ENCODE peak calls at places on chromosomes 13 and 19, in eight cellular contexts. One of them, this sample, is unnamed.

GRCh38 chr13:27403727-27404385 is 20.6 kb upstream of the GTF3A start:
- DNase-seq in breast epithelium: no peak
- DNase-seq in stimulated activated CD4-positive, alpha-beta T cell treated with anti-CD3 and anti-CD28 coated beads, Interleukin-12 subunit alpha, Interleukin-12 subunit beta, amount 100 ng/mL, for 48 hours: no peak
- DNase-seq in GM12892: no peak
- DNase-seq in adipocyte: no peak
- DNase-seq in GDM1: no peak
- DNase-seq in stimulated activated CD8-positive, alpha-beta memory T cell treated with anti-CD3 and anti-CD28 coated beads, Interleukin-15, amount 100 ng/mL, for 4 hours: no peak
- DNase-seq in T-helper 2 cell: no peak
- DNase-seq in this sample: no peak

GRCh38 chr13:44078806-44079378 is 199.2 kb downstream of the LACC1 start:
- DNase-seq in breast epithelium: no peak
- DNase-seq in stimulated activated CD4-positive, alpha-beta T cell treated with anti-CD3 and anti-CD28 coated beads, Interleukin-12 subunit alpha, Interleukin-12 subunit beta, amount 100 ng/mL, for 48 hours: no peak
- DNase-seq in GM12892: no peak
- DNase-seq in adipocyte: no peak
- DNase-seq in GDM1: no peak
- DNase-seq in stimulated activated CD8-positive, alpha-beta memory T cell treated with anti-CD3 and anti-CD28 coated beads, Interleukin-15, amount 100 ng/mL, for 4 hours: no peak
- DNase-seq in T-helper 2 cell: no peak
- DNase-seq in this sample: no peak

GRCh38 chr13:25581351-25581750 is 209.6 kb downstream of the ATP8A2 start:
- DNase-seq in breast epithelium: no peak
- DNase-seq in stimulated activated CD4-positive, alpha-beta T cell treated with anti-CD3 and anti-CD28 coated beads, Interleukin-12 subunit alpha, Interleukin-12 subunit beta, amount 100 ng/mL, for 48 hours: no peak
- DNase-seq in GM12892: no peak
- DNase-seq in adipocyte: no peak
- DNase-seq in GDM1: no peak
- DNase-seq in stimulated activated CD8-positive, alpha-beta memory T cell treated with anti-CD3 and anti-CD28 coated beads, Interleukin-15, amount 100 ng/mL, for 4 hours: no peak
- DNase-seq in T-helper 2 cell: no peak
- DNase-seq in this sample: no peak

GRCh38 chr13:42728507-42729180 is 52.7 kb upstream of the FAM216B start:
- DNase-seq in breast epithelium: no peak
- DNase-seq in stimulated activated CD4-positive, alpha-beta T cell treated with anti-CD3 and anti-CD28 coated beads, Interleukin-12 subunit alpha, Interleukin-12 subunit beta, amount 100 ng/mL, for 48 hours: no peak
- DNase-seq in GM12892: no peak
- DNase-seq in adipocyte: peak
- DNase-seq in GDM1: no peak
- DNase-seq in stimulated activated CD8-positive, alpha-beta memory T cell treated with anti-CD3 and anti-CD28 coated beads, Interleukin-15, amount 100 ng/mL, for 4 hours: no peak
- DNase-seq in T-helper 2 cell: no peak
- DNase-seq in this sample: no peak

GRCh38 chr13:25776722-25777121 is 275.1 kb downstream of the SHISA2 start:
- DNase-seq in breast epithelium: no peak
- DNase-seq in stimulated activated CD4-positive, alpha-beta T cell treated with anti-CD3 and anti-CD28 coated beads, Interleukin-12 subunit alpha, Interleukin-12 subunit beta, amount 100 ng/mL, for 48 hours: no peak
- DNase-seq in GM12892: no peak
- DNase-seq in adipocyte: no peak
- DNase-seq in GDM1: no peak
- DNase-seq in stimulated activated CD8-positive, alpha-beta memory T cell treated with anti-CD3 and anti-CD28 coated beads, Interleukin-15, amount 100 ng/mL, for 4 hours: no peak
- DNase-seq in T-helper 2 cell: no peak
- DNase-seq in this sample: no peak

GRCh38 chr19:43469160-43469480 is 3.7 kb upstream of the LYPD3 start:
- DNase-seq in breast epithelium: no peak
- DNase-seq in stimulated activated CD4-positive, alpha-beta T cell treated with anti-CD3 and anti-CD28 coated beads, Interleukin-12 subunit alpha, Interleukin-12 subunit beta, amount 100 ng/mL, for 48 hours: no peak
- DNase-seq in GM12892: no peak
- DNase-seq in adipocyte: no peak
- DNase-seq in GDM1: no peak
- DNase-seq in stimulated activated CD8-positive, alpha-beta memory T cell treated with anti-CD3 and anti-CD28 coated beads, Interleukin-15, amount 100 ng/mL, for 4 hours: no peak
- DNase-seq in T-helper 2 cell: no peak
- DNase-seq in this sample: no peak

GRCh38 chr19:645912-646797 is 6.5 kb downstream of the FGF22 start:
- DNase-seq in breast epithelium: no peak
- DNase-seq in stimulated activated CD4-positive, alpha-beta T cell treated with anti-CD3 and anti-CD28 coated beads, Interleukin-12 subunit alpha, Interleukin-12 subunit beta, amount 100 ng/mL, for 48 hours: no peak
- DNase-seq in GM12892: no peak
- DNase-seq in adipocyte: no peak
- DNase-seq in GDM1: no peak
- DNase-seq in stimulated activated CD8-positive, alpha-beta memory T cell treated with anti-CD3 and anti-CD28 coated beads, Interleukin-15, amount 100 ng/mL, for 4 hours: no peak
- DNase-seq in T-helper 2 cell: no peak
- DNase-seq in this sample: no peak

GRCh38 chr19:17243854-17244617 is 1.7 kb downstream of the NR2F6 start:
- DNase-seq in breast epithelium: no peak
- DNase-seq in stimulated activated CD4-positive, alpha-beta T cell treated with anti-CD3 and anti-CD28 coated beads, Interleukin-12 subunit alpha, Interleukin-12 subunit beta, amount 100 ng/mL, for 48 hours: no peak
- DNase-seq in GM12892: no peak
- DNase-seq in adipocyte: peak
- DNase-seq in GDM1: no peak
- DNase-seq in stimulated activated CD8-positive, alpha-beta memory T cell treated with anti-CD3 and anti-CD28 coated beads, Interleukin-15, amount 100 ng/mL, for 4 hours: no peak
- DNase-seq in T-helper 2 cell: no peak
- DNase-seq in this sample: no peak

GRCh38 chr13:91774397-91774796 is 376.0 kb downstream of the GPC5 start:
- DNase-seq in breast epithelium: no peak
- DNase-seq in stimulated activated CD4-positive, alpha-beta T cell treated with anti-CD3 and anti-CD28 coated beads, Interleukin-12 subunit alpha, Interleukin-12 subunit beta, amount 100 ng/mL, for 48 hours: no peak
- DNase-seq in GM12892: no peak
- DNase-seq in adipocyte: no peak
- DNase-seq in GDM1: no peak
- DNase-seq in stimulated activated CD8-positive, alpha-beta memory T cell treated with anti-CD3 and anti-CD28 coated beads, Interleukin-15, amount 100 ng/mL, for 4 hours: no peak
- DNase-seq in T-helper 2 cell: no peak
- DNase-seq in this sample: no peak

GRCh38 chr13:24630851-24631341 is 49.3 kb upstream of the ATP12A start:
- DNase-seq in breast epithelium: no peak
- DNase-seq in stimulated activated CD4-positive, alpha-beta T cell treated with anti-CD3 and anti-CD28 coated beads, Interleukin-12 subunit alpha, Interleukin-12 subunit beta, amount 100 ng/mL, for 48 hours: no peak
- DNase-seq in GM12892: no peak
- DNase-seq in adipocyte: no peak
- DNase-seq in GDM1: no peak
- DNase-seq in stimulated activated CD8-positive, alpha-beta memory T cell treated with anti-CD3 and anti-CD28 coated beads, Interleukin-15, amount 100 ng/mL, for 4 hours: no peak
- DNase-seq in T-helper 2 cell: no peak
- DNase-seq in this sample: no peak

GRCh38 chr13:104625196-104625595 is 1559.0 kb upstream of the SLC10A2 start:
- DNase-seq in breast epithelium: no peak
- DNase-seq in stimulated activated CD4-positive, alpha-beta T cell treated with anti-CD3 and anti-CD28 coated beads, Interleukin-12 subunit alpha, Interleukin-12 subunit beta, amount 100 ng/mL, for 48 hours: no peak
- DNase-seq in GM12892: no peak
- DNase-seq in adipocyte: no peak
- DNase-seq in GDM1: no peak
- DNase-seq in stimulated activated CD8-positive, alpha-beta memory T cell treated with anti-CD3 and anti-CD28 coated beads, Interleukin-15, amount 100 ng/mL, for 4 hours: no peak
- DNase-seq in T-helper 2 cell: no peak
- DNase-seq in this sample: no peak

GRCh38 chr19:1437609-1438008 is 587 bp upstream of the RPS15 start:
- DNase-seq in breast epithelium: no peak
- DNase-seq in stimulated activated CD4-positive, alpha-beta T cell treated with anti-CD3 and anti-CD28 coated beads, Interleukin-12 subunit alpha, Interleukin-12 subunit beta, amount 100 ng/mL, for 48 hours: no peak
- DNase-seq in GM12892: no peak
- DNase-seq in adipocyte: no peak
- DNase-seq in GDM1: no peak
- DNase-seq in stimulated activated CD8-positive, alpha-beta memory T cell treated with anti-CD3 and anti-CD28 coated beads, Interleukin-15, amount 100 ng/mL, for 4 hours: no peak
- DNase-seq in T-helper 2 cell: no peak
- DNase-seq in this sample: no peak

GRCh38 chr19:19943848-19944582 is 43.3 kb downstream of the ZNF93 start:
- DNase-seq in breast epithelium: no peak
- DNase-seq in stimulated activated CD4-positive, alpha-beta T cell treated with anti-CD3 and anti-CD28 coated beads, Interleukin-12 subunit alpha, Interleukin-12 subunit beta, amount 100 ng/mL, for 48 hours: no peak
- DNase-seq in GM12892: no peak
- DNase-seq in adipocyte: no peak
- DNase-seq in GDM1: no peak
- DNase-seq in stimulated activated CD8-positive, alpha-beta memory T cell treated with anti-CD3 and anti-CD28 coated beads, Interleukin-15, amount 100 ng/mL, for 4 hours: no peak
- DNase-seq in T-helper 2 cell: no peak
- DNase-seq in this sample: no peak

GRCh38 chr19:19421326-19421725 is 15.9 kb downstream of the GATAD2A start:
- DNase-seq in breast epithelium: no peak
- DNase-seq in stimulated activated CD4-positive, alpha-beta T cell treated with anti-CD3 and anti-CD28 coated beads, Interleukin-12 subunit alpha, Interleukin-12 subunit beta, amount 100 ng/mL, for 48 hours: no peak
- DNase-seq in GM12892: no peak
- DNase-seq in adipocyte: no peak
- DNase-seq in GDM1: no peak
- DNase-seq in stimulated activated CD8-positive, alpha-beta memory T cell treated with anti-CD3 and anti-CD28 coated beads, Interleukin-15, amount 100 ng/mL, for 4 hours: no peak
- DNase-seq in T-helper 2 cell: no peak
- DNase-seq in this sample: no peak

GRCh38 chr19:2043864-2044708 is 7.0 kb downstream of the MKNK2 start:
- DNase-seq in breast epithelium: no peak
- DNase-seq in stimulated activated CD4-positive, alpha-beta T cell treated with anti-CD3 and anti-CD28 coated beads, Interleukin-12 subunit alpha, Interleukin-12 subunit beta, amount 100 ng/mL, for 48 hours: no peak
- DNase-seq in GM12892: no peak
- DNase-seq in adipocyte: no peak
- DNase-seq in GDM1: no peak
- DNase-seq in stimulated activated CD8-positive, alpha-beta memory T cell treated with anti-CD3 and anti-CD28 coated beads, Interleukin-15, amount 100 ng/mL, for 4 hours: no peak
- DNase-seq in T-helper 2 cell: no peak
- DNase-seq in this sample: no peak

GRCh38 chr13:51317262-51317661 is 22.2 kb upstream of the SERPINE3 start:
- DNase-seq in breast epithelium: no peak
- DNase-seq in stimulated activated CD4-positive, alpha-beta T cell treated with anti-CD3 and anti-CD28 coated beads, Interleukin-12 subunit alpha, Interleukin-12 subunit beta, amount 100 ng/mL, for 48 hours: no peak
- DNase-seq in GM12892: no peak
- DNase-seq in adipocyte: peak
- DNase-seq in GDM1: no peak
- DNase-seq in stimulated activated CD8-positive, alpha-beta memory T cell treated with anti-CD3 and anti-CD28 coated beads, Interleukin-15, amount 100 ng/mL, for 4 hours: no peak
- DNase-seq in T-helper 2 cell: no peak
- DNase-seq in this sample: no peak

GRCh38 chr19:33988601-33989000 is 183.7 kb upstream of the LSM14A start:
- DNase-seq in breast epithelium: no peak
- DNase-seq in stimulated activated CD4-positive, alpha-beta T cell treated with anti-CD3 and anti-CD28 coated beads, Interleukin-12 subunit alpha, Interleukin-12 subunit beta, amount 100 ng/mL, for 48 hours: no peak
- DNase-seq in GM12892: no peak
- DNase-seq in adipocyte: no peak
- DNase-seq in GDM1: no peak
- DNase-seq in stimulated activated CD8-positive, alpha-beta memory T cell treated with anti-CD3 and anti-CD28 coated beads, Interleukin-15, amount 100 ng/mL, for 4 hours: no peak
- DNase-seq in T-helper 2 cell: no peak
- DNase-seq in this sample: no peak

GRCh38 chr19:28785961-28786360 is 427.0 kb downstream of the UQCRFS1 start:
- DNase-seq in breast epithelium: no peak
- DNase-seq in stimulated activated CD4-positive, alpha-beta T cell treated with anti-CD3 and anti-CD28 coated beads, Interleukin-12 subunit alpha, Interleukin-12 subunit beta, amount 100 ng/mL, for 48 hours: no peak
- DNase-seq in GM12892: no peak
- DNase-seq in adipocyte: no peak
- DNase-seq in GDM1: no peak
- DNase-seq in stimulated activated CD8-positive, alpha-beta memory T cell treated with anti-CD3 and anti-CD28 coated beads, Interleukin-15, amount 100 ng/mL, for 4 hours: no peak
- DNase-seq in T-helper 2 cell: no peak
- DNase-seq in this sample: no peak

GRCh38 chr19:54449701-54450069 is 686 bp downstream of the LENG8 start:
- DNase-seq in breast epithelium: no peak
- DNase-seq in stimulated activated CD4-positive, alpha-beta T cell treated with anti-CD3 and anti-CD28 coated beads, Interleukin-12 subunit alpha, Interleukin-12 subunit beta, amount 100 ng/mL, for 48 hours: no peak
- DNase-seq in GM12892: no peak
- DNase-seq in adipocyte: peak
- DNase-seq in GDM1: no peak
- DNase-seq in stimulated activated CD8-positive, alpha-beta memory T cell treated with anti-CD3 and anti-CD28 coated beads, Interleukin-15, amount 100 ng/mL, for 4 hours: no peak
- DNase-seq in T-helper 2 cell: no peak
- DNase-seq in this sample: no peak

GRCh38 chr13:95288899-95289500 is 12.3 kb downstream of the ABCC4 start:
- DNase-seq in breast epithelium: no peak
- DNase-seq in stimulated activated CD4-positive, alpha-beta T cell treated with anti-CD3 and anti-CD28 coated beads, Interleukin-12 subunit alpha, Interleukin-12 subunit beta, amount 100 ng/mL, for 48 hours: no peak
- DNase-seq in GM12892: no peak
- DNase-seq in adipocyte: no peak
- DNase-seq in GDM1: no peak
- DNase-seq in stimulated activated CD8-positive, alpha-beta memory T cell treated with anti-CD3 and anti-CD28 coated beads, Interleukin-15, amount 100 ng/mL, for 4 hours: no peak
- DNase-seq in T-helper 2 cell: no peak
- DNase-seq in this sample: no peak

GRCh38 chr13:32314968-32315254 is 252 bp downstream of the ZAR1L start:
- DNase-seq in breast epithelium: no peak
- DNase-seq in stimulated activated CD4-positive, alpha-beta T cell treated with anti-CD3 and anti-CD28 coated beads, Interleukin-12 subunit alpha, Interleukin-12 subunit beta, amount 100 ng/mL, for 48 hours: peak
- DNase-seq in GM12892: no peak
- DNase-seq in adipocyte: peak
- DNase-seq in GDM1: peak
- DNase-seq in stimulated activated CD8-positive, alpha-beta memory T cell treated with anti-CD3 and anti-CD28 coated beads, Interleukin-15, amount 100 ng/mL, for 4 hours: peak
- DNase-seq in T-helper 2 cell: no peak
- DNase-seq in this sample: peak

GRCh38 chr13:76837811-76838210 is 48.4 kb downstream of the KCTD12 start:
- DNase-seq in breast epithelium: no peak
- DNase-seq in stimulated activated CD4-positive, alpha-beta T cell treated with anti-CD3 and anti-CD28 coated beads, Interleukin-12 subunit alpha, Interleukin-12 subunit beta, amount 100 ng/mL, for 48 hours: no peak
- DNase-seq in GM12892: no peak
- DNase-seq in adipocyte: peak
- DNase-seq in GDM1: no peak
- DNase-seq in stimulated activated CD8-positive, alpha-beta memory T cell treated with anti-CD3 and anti-CD28 coated beads, Interleukin-15, amount 100 ng/mL, for 4 hours: no peak
- DNase-seq in T-helper 2 cell: no peak
- DNase-seq in this sample: no peak

GRCh38 chr13:85896516-85897450 is 97.6 kb upstream of the SLITRK6 start:
- DNase-seq in breast epithelium: no peak
- DNase-seq in stimulated activated CD4-positive, alpha-beta T cell treated with anti-CD3 and anti-CD28 coated beads, Interleukin-12 subunit alpha, Interleukin-12 subunit beta, amount 100 ng/mL, for 48 hours: no peak
- DNase-seq in GM12892: no peak
- DNase-seq in adipocyte: peak
- DNase-seq in GDM1: no peak
- DNase-seq in stimulated activated CD8-positive, alpha-beta memory T cell treated with anti-CD3 and anti-CD28 coated beads, Interleukin-15, amount 100 ng/mL, for 4 hours: no peak
- DNase-seq in T-helper 2 cell: no peak
- DNase-seq in this sample: no peak

GRCh38 chr19:49932041-49932451 is 2.7 kb upstream of the NUP62 start:
- DNase-seq in breast epithelium: no peak
- DNase-seq in stimulated activated CD4-positive, alpha-beta T cell treated with anti-CD3 and anti-CD28 coated beads, Interleukin-12 subunit alpha, Interleukin-12 subunit beta, amount 100 ng/mL, for 48 hours: no peak
- DNase-seq in GM12892: no peak
- DNase-seq in adipocyte: no peak
- DNase-seq in GDM1: no peak
- DNase-seq in stimulated activated CD8-positive, alpha-beta memory T cell treated with anti-CD3 and anti-CD28 coated beads, Interleukin-15, amount 100 ng/mL, for 4 hours: no peak
- DNase-seq in T-helper 2 cell: no peak
- DNase-seq in this sample: no peak

GRCh38 chr13:44734204-44734707 is 158.1 kb upstream of the TSC22D1 start:
- DNase-seq in breast epithelium: peak
- DNase-seq in stimulated activated CD4-positive, alpha-beta T cell treated with anti-CD3 and anti-CD28 coated beads, Interleukin-12 subunit alpha, Interleukin-12 subunit beta, amount 100 ng/mL, for 48 hours: no peak
- DNase-seq in GM12892: no peak
- DNase-seq in adipocyte: peak
- DNase-seq in GDM1: no peak
- DNase-seq in stimulated activated CD8-positive, alpha-beta memory T cell treated with anti-CD3 and anti-CD28 coated beads, Interleukin-15, amount 100 ng/mL, for 4 hours: no peak
- DNase-seq in T-helper 2 cell: no peak
- DNase-seq in this sample: no peak

GRCh38 chr19:29714953-29715694 is at the start of gene C19orf12:
- DNase-seq in breast epithelium: peak
- DNase-seq in stimulated activated CD4-positive, alpha-beta T cell treated with anti-CD3 and anti-CD28 coated beads, Interleukin-12 subunit alpha, Interleukin-12 subunit beta, amount 100 ng/mL, for 48 hours: no peak
- DNase-seq in GM12892: peak
- DNase-seq in adipocyte: peak
- DNase-seq in GDM1: peak
- DNase-seq in stimulated activated CD8-positive, alpha-beta memory T cell treated with anti-CD3 and anti-CD28 coated beads, Interleukin-15, amount 100 ng/mL, for 4 hours: peak
- DNase-seq in T-helper 2 cell: peak
- DNase-seq in this sample: no peak

GRCh38 chr13:39132286-39132685 is 94.0 kb downstream of the NHLRC3 start:
- DNase-seq in breast epithelium: no peak
- DNase-seq in stimulated activated CD4-positive, alpha-beta T cell treated with anti-CD3 and anti-CD28 coated beads, Interleukin-12 subunit alpha, Interleukin-12 subunit beta, amount 100 ng/mL, for 48 hours: no peak
- DNase-seq in GM12892: no peak
- DNase-seq in adipocyte: no peak
- DNase-seq in GDM1: no peak
- DNase-seq in stimulated activated CD8-positive, alpha-beta memory T cell treated with anti-CD3 and anti-CD28 coated beads, Interleukin-15, amount 100 ng/mL, for 4 hours: no peak
- DNase-seq in T-helper 2 cell: no peak
- DNase-seq in this sample: no peak

This sample was measured in T-helper 1 cell.